ENCODE peak calls at places on chromosomes 5 and 9, in six cellular contexts. One of them, this sample, is unnamed.
A peak's percentile ranks its signal among the peaks of the same experiment; 100 is the strongest.

GRCh38 chr5:150624334-150625163 is 15.9 kb upstream of the SYNPO start:
- DNase-seq in CD8-positive, alpha-beta memory T cell: peak; percentile 8
- DNase-seq in A549: no peak
- DNase-seq in suprapubic skin: no peak
- DNase-seq in GM12878: no peak
- DNase-seq in body of pancreas: no peak
- DNase-seq in this sample: no peak

GRCh38 chr9:135773094-135773493 is 71.1 kb downstream of the KCNT1 start:
- DNase-seq in A549: no peak
- DNase-seq in CD8-positive, alpha-beta memory T cell: no peak
- DNase-seq in GM12878: no peak
- DNase-seq in body of pancreas: no peak
- DNase-seq in suprapubic skin: no peak
- DNase-seq in this sample: no peak

GRCh38 chr9:87609002-87609401 is 111.3 kb downstream of the DAPK1 start:
- DNase-seq in body of pancreas: no peak
- DNase-seq in A549: no peak
- DNase-seq in CD8-positive, alpha-beta memory T cell: no peak
- DNase-seq in suprapubic skin: no peak
- DNase-seq in GM12878: no peak
- DNase-seq in this sample: no peak

GRCh38 chr9:113409481-113409880 is 994 bp downstream of the POLE3 start:
- DNase-seq in GM12878: no peak
- DNase-seq in suprapubic skin: no peak
- DNase-seq in A549: no peak
- DNase-seq in CD8-positive, alpha-beta memory T cell: no peak
- DNase-seq in body of pancreas: no peak
- DNase-seq in this sample: no peak

GRCh38 chr9:137140151-137141012 is 1.4 kb downstream of the GRIN1 start:
- DNase-seq in A549: no peak
- DNase-seq in suprapubic skin: no peak
- DNase-seq in body of pancreas: no peak
- DNase-seq in CD8-positive, alpha-beta memory T cell: no peak
- DNase-seq in GM12878: no peak
- DNase-seq in this sample: no peak

GRCh38 chr9:97516111-97516510 is 14.6 kb downstream of the TMOD1 start:
- DNase-seq in A549: no peak
- DNase-seq in GM12878: no peak
- DNase-seq in suprapubic skin: no peak
- DNase-seq in CD8-positive, alpha-beta memory T cell: no peak
- DNase-seq in body of pancreas: no peak
- DNase-seq in this sample: no peak

GRCh38 chr5:173763410-173763809 is 124.7 kb upstream of the CPEB4 start:
- DNase-seq in CD8-positive, alpha-beta memory T cell: no peak
- DNase-seq in suprapubic skin: no peak
- DNase-seq in A549: no peak
- DNase-seq in GM12878: no peak
- DNase-seq in body of pancreas: no peak
- DNase-seq in this sample: no peak

GRCh38 chr5:135012951-135013391 is 21.1 kb downstream of the PITX1 start:
- DNase-seq in CD8-positive, alpha-beta memory T cell: no peak
- DNase-seq in GM12878: no peak
- DNase-seq in body of pancreas: no peak
- DNase-seq in A549: no peak
- DNase-seq in suprapubic skin: no peak
- DNase-seq in this sample: no peak

GRCh38 chr5:12141496-12141895 is 237.2 kb upstream of the CTNND2 start:
- DNase-seq in GM12878: no peak
- DNase-seq in CD8-positive, alpha-beta memory T cell: no peak
- DNase-seq in suprapubic skin: no peak
- DNase-seq in A549: no peak
- DNase-seq in body of pancreas: no peak
- DNase-seq in this sample: no peak

GRCh38 chr5:135048286-135048685 is 14.3 kb upstream of the PITX1 start:
- DNase-seq in CD8-positive, alpha-beta memory T cell: no peak
- DNase-seq in suprapubic skin: no peak
- DNase-seq in body of pancreas: no peak
- DNase-seq in GM12878: no peak
- DNase-seq in A549: no peak
- DNase-seq in this sample: no peak

GRCh38 chr5:113266227-113266912 is 168.4 kb downstream of the TSSK1B start:
- DNase-seq in CD8-positive, alpha-beta memory T cell: no peak
- DNase-seq in GM12878: no peak
- DNase-seq in body of pancreas: no peak
- DNase-seq in suprapubic skin: no peak
- DNase-seq in A549: no peak
- DNase-seq in this sample: no peak

GRCh38 chr5:96333397-96333790 is 99.7 kb downstream of the PCSK1 start:
- DNase-seq in GM12878: no peak
- DNase-seq in suprapubic skin: no peak
- DNase-seq in A549: no peak
- DNase-seq in CD8-positive, alpha-beta memory T cell: no peak
- DNase-seq in body of pancreas: no peak
- DNase-seq in this sample: no peak

GRCh38 chr5:96337048-96337781 is 95.8 kb downstream of the PCSK1 start:
- DNase-seq in A549: no peak
- DNase-seq in suprapubic skin: no peak
- DNase-seq in CD8-positive, alpha-beta memory T cell: no peak
- DNase-seq in GM12878: no peak
- DNase-seq in body of pancreas: no peak
- DNase-seq in this sample: no peak

GRCh38 chr5:96336351-96336985 is 96.6 kb downstream of the PCSK1 start:
- DNase-seq in CD8-positive, alpha-beta memory T cell: peak; percentile 20
- DNase-seq in suprapubic skin: no peak
- DNase-seq in A549: peak; percentile 88
- DNase-seq in GM12878: no peak
- DNase-seq in body of pancreas: peak; percentile 90
- DNase-seq in this sample: peak; percentile 85

GRCh38 chr5:96338089-96338488 is 95.0 kb downstream of the PCSK1 start:
- DNase-seq in GM12878: no peak
- DNase-seq in suprapubic skin: no peak
- DNase-seq in body of pancreas: no peak
- DNase-seq in CD8-positive, alpha-beta memory T cell: no peak
- DNase-seq in A549: no peak
- DNase-seq in this sample: no peak

DNA sequence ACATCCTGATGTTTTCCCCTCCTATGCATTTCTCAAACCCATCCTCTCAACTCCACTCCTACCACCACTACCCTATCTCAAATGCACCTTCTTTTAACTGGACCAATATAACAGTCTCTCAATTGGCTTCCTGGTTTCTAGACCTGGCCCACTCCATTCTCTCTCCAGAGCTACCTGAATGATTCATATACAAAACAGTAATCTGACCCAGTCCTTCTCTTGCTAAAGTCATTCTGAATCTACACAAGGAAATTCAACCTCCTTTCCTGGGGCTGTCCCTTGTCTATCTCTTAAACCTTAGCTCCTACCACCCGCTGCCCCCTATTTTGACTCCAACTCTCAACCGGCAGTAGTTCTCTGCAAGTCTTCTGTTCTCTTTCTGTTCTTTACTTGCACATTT is 97.2 kb downstream of the PCSK1 start:
- DNase-seq in CD8-positive, alpha-beta memory T cell: no peak
- DNase-seq in A549: peak; percentile 11
- DNase-seq in body of pancreas: peak; percentile 15
- DNase-seq in GM12878: no peak
- DNase-seq in suprapubic skin: no peak
- DNase-seq in this sample: no peak
- H3K4me1 ChIP-seq in CD8-positive, alpha-beta memory T cell: no peaks in the 10 kb centered on the region
- H3K4me1 ChIP-seq in A549: peaks cover 52% of the 10 kb centered on the region
- H3K4me1 ChIP-seq in body of pancreas: peaks cover 78% of the 10 kb centered on the region
- H3K4me1 ChIP-seq in GM12878: peaks cover 27% of the 10 kb centered on the region
- H3K4me1 ChIP-seq in suprapubic skin: peaks cover 45% of the 10 kb centered on the region
- H3K4me1 ChIP-seq in this sample: peaks cover 4% of the 10 kb centered on the region

GRCh38 chr9:37412431-37413151 is 9.9 kb upstream of the GRHPR start:
- DNase-seq in suprapubic skin: no peak
- DNase-seq in A549: no peak
- DNase-seq in CD8-positive, alpha-beta memory T cell: no peak
- DNase-seq in body of pancreas: no peak
- DNase-seq in GM12878: no peak
- DNase-seq in this sample: no peak

GRCh38 chr9:37415011-37415719 is 7.3 kb upstream of the GRHPR start:
- DNase-seq in body of pancreas: peak; percentile 89
- DNase-seq in CD8-positive, alpha-beta memory T cell: peak; percentile 57
- DNase-seq in suprapubic skin: no peak
- DNase-seq in A549: peak; percentile 87
- DNase-seq in GM12878: no peak
- DNase-seq in this sample: peak; percentile 82

GRCh38 chr9:37410969-37411785 is 11.3 kb upstream of the GRHPR start:
- DNase-seq in suprapubic skin: no peak
- DNase-seq in A549: peak; percentile 31
- DNase-seq in body of pancreas: no peak
- DNase-seq in CD8-positive, alpha-beta memory T cell: no peak
- DNase-seq in GM12878: no peak
- DNase-seq in this sample: peak; percentile 67

GRCh38 chr9:37414503-37414943 is 8.0 kb upstream of the GRHPR start:
- DNase-seq in body of pancreas: no peak
- DNase-seq in GM12878: no peak
- DNase-seq in A549: no peak
- DNase-seq in suprapubic skin: no peak
- DNase-seq in CD8-positive, alpha-beta memory T cell: no peak
- DNase-seq in this sample: no peak

DNA sequence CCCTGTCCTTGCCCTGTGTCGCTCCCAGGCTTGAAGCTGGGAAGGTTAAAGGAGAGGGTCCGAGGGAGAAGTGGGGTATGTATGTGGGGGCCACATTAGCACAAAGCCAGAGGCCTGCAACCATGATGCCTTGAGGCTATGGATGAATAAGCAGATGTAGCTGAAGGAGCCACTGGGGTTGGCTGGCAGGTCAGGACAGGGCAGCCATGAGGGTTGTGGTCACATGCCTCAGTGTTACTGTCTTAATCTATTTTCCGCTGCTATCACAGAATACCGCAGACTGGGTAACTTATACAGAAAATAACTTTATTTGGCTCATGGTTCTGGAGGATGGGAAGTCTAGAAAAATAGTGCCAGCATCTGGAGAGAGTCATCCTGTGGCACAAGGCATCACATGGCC is 9.2 kb upstream of the GRHPR start:
- DNase-seq in CD8-positive, alpha-beta memory T cell: no peak
- DNase-seq in GM12878: no peak
- DNase-seq in suprapubic skin: no peak
- DNase-seq in A549: no peak
- DNase-seq in body of pancreas: no peak
- DNase-seq in this sample: no peak
- H3K4me3 ChIP-seq in CD8-positive, alpha-beta memory T cell: no peak overlapping the region
- H3K4me3 ChIP-seq in GM12878: no peak overlapping the region
- H3K4me3 ChIP-seq in suprapubic skin: no peak overlapping the region
- H3K4me3 ChIP-seq in A549: no peak overlapping the region
- H3K4me3 ChIP-seq in body of pancreas: no peak overlapping the region
- H3K4me3 ChIP-seq in this sample: no peak overlapping the region

GRCh38 chr9:131678499-131679111 is 61.3 kb downstream of the RAPGEF1 start:
- DNase-seq in A549: peak; percentile 67
- DNase-seq in CD8-positive, alpha-beta memory T cell: peak; percentile 60
- DNase-seq in GM12878: peak; percentile 87
- DNase-seq in body of pancreas: peak; percentile 79
- DNase-seq in suprapubic skin: no peak
- DNase-seq in this sample: peak; percentile 72

GRCh38 chr9:131677051-131677444 is 62.8 kb downstream of the RAPGEF1 start:
- DNase-seq in body of pancreas: no peak
- DNase-seq in GM12878: no peak
- DNase-seq in CD8-positive, alpha-beta memory T cell: no peak
- DNase-seq in A549: no peak
- DNase-seq in suprapubic skin: no peak
- DNase-seq in this sample: no peak

GRCh38 chr9:131682261-131682660 is 57.6 kb downstream of the RAPGEF1 start:
- DNase-seq in suprapubic skin: no peak
- DNase-seq in A549: no peak
- DNase-seq in CD8-positive, alpha-beta memory T cell: no peak
- DNase-seq in GM12878: no peak
- DNase-seq in body of pancreas: no peak
- DNase-seq in this sample: no peak

GRCh38 chr9:131677445-131678180 is 62.3 kb downstream of the RAPGEF1 start:
- DNase-seq in suprapubic skin: no peak
- DNase-seq in A549: no peak
- DNase-seq in CD8-positive, alpha-beta memory T cell: no peak
- DNase-seq in body of pancreas: no peak
- DNase-seq in GM12878: peak; percentile 71
- DNase-seq in this sample: no peak

DNA sequence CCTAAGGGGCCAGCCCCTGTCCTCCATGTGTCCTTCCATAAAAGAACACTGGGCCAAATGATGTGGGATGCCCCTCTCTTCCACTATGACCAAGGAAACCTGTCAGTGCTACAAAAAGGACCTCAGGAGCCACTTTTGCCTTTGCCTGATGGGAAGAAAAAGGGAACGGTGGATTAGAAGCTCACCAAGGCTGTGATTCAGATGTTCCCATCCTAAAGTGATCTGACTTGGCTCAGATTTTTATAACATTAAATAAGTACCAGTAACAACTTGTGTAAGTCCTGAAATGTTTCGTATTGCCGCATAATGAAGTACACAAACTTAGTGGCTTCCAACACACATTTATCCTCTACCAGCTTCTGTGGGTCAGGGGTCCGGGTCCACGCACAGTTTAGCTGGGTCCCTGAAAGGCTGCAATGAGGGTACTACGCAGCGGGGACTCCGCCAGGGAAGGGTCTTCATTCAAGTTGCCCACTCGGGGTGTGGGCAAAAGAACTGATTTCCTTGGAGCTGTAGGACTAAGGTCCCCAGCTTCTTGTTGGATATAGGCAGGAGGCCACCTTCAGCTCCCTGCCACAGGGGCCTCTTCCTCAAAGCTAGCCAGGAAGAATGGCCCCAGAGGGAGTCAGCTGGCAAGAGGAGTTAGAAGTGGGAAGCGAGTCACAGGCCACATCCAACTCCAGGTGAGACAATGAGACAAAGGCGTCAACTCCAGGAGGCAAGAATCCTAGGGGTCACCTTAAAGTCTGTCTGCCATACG is 60.4 kb downstream of the RAPGEF1 start:
- DNase-seq in CD8-positive, alpha-beta memory T cell: no peak
- DNase-seq in body of pancreas: no peak
- DNase-seq in A549: no peak
- DNase-seq in suprapubic skin: no peak
- DNase-seq in GM12878: no peak
- DNase-seq in this sample: no peak
- H3K4me1 ChIP-seq in CD8-positive, alpha-beta memory T cell: peaks cover 54% of the 10 kb centered on the region
- H3K4me1 ChIP-seq in body of pancreas: peaks cover 48% of the 10 kb centered on the region
- H3K4me1 ChIP-seq in A549: peaks cover 38% of the 10 kb centered on the region
- H3K4me1 ChIP-seq in suprapubic skin: peaks cover 71% of the 10 kb centered on the region
- H3K4me1 ChIP-seq in GM12878: peaks cover 45% of the 10 kb centered on the region
- H3K4me1 ChIP-seq in this sample: peaks cover 22% of the 10 kb centered on the region

DNA sequence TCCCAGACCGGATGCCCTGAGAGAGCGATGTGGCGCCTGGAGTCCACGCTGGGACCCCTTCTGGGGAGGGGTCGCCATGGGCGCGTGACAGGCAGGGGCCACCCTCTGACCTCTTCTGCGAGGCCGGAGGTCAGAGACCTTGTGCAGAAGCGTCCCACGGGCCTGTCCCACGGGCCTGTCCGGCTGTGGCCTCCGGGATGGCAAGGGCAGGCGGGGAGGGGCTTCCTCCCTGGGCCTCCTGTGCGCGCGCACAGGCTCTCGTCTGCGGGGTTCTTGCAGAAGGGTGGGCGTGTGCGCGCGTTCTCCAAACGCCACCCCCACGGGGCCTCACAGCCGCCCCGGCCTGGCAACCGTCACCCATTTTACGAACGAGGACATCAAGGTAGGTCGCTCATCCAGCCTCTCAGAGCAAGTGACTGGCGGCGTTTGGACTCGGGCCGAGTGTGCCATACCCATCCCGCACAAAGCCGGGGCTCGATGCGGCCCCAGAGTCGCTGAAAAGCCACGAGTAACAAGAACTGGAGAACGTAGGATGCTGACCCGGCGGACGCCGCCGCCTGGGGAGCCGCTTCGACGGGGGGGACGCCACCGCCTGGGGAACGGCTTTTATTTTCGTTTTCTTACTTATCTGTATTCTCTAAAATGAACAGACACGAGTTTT is 897 bp downstream of the AHRR start:
- DNase-seq in A549: no peak
- DNase-seq in body of pancreas: no peak
- DNase-seq in suprapubic skin: peak; percentile 80
- DNase-seq in GM12878: no peak
- DNase-seq in CD8-positive, alpha-beta memory T cell: no peak
- DNase-seq in this sample: no peak
- H3K4me3 ChIP-seq in A549: peak overlapping the region; percentile 53
- H3K4me3 ChIP-seq in body of pancreas: no peak overlapping the region
- H3K4me3 ChIP-seq in suprapubic skin: peak overlapping the region; percentile 51
- H3K4me3 ChIP-seq in GM12878: peak overlapping the region; percentile 96
- H3K4me3 ChIP-seq in CD8-positive, alpha-beta memory T cell: no peak overlapping the region
- H3K4me3 ChIP-seq in this sample: peak overlapping the region; percentile 25